ENCODE peak calls at places on chromosomes 5 and 9, in seven cellular contexts. Y is cerebellar cortex, V is NCI-H2081, Z is Right ventricle myocardium superior, W is heart left ventricle, L is AG10803, S is hepatic stellate cell. R is an unnamed sample.

GRCh38 chr9:111037744-111038335 is 430 bp downstream of the LPAR1 start:
- DNase-seq in Z (peak; percentile 55), S (peak; percentile 20), V (no peak), W (peak; percentile 70), Y (no peak), L (peak; percentile 40), R (peak; percentile 46)

GRCh38 chr9:125430611-125431305 is 169.1 kb downstream of the GAPVD1 start:
- DNase-seq in Z (peak; percentile 8), Y (no peak), L (no peak), W (no peak), S (no peak), V (no peak), R (no peak)

GRCh38 chr5:52339285-52339684 is 448.4 kb upstream of the ITGA1 start:
- DNase-seq in Y (no peak), S (no peak), Z (no peak), V (no peak), W (no peak), L (no peak), R (no peak)

GRCh38 chr9:124452841-124453585 is 2.8 kb downstream of the ADGRD2 start:
- DNase-seq in Z (no peak), Y (no peak), L (no peak), W (no peak), S (no peak), V (no peak), R (no peak)

GRCh38 chr5:310941-311434 is 10.5 kb upstream of the AHRR start:
- DNase-seq in L (no peak), S (no peak), Y (no peak), V (no peak), Z (no peak), W (no peak), R (no peak)

GRCh38 chr9:129889461-129889935 is 54.2 kb downstream of the USP20 start:
- DNase-seq in Z (no peak), V (no peak), Y (no peak), W (no peak), S (no peak), L (no peak), R (no peak)

GRCh38 chr9:71279188-71279739 is 157.8 kb upstream of the TRPM3 start:
- DNase-seq in L (no peak), Z (no peak), V (no peak), W (no peak), Y (no peak), S (no peak), R (peak; percentile 71)

GRCh38 chr9:134647359-134648115 is 5.9 kb downstream of the COL5A1 start:
- DNase-seq in W (peak; percentile 50), Y (no peak), L (no peak), S (no peak), V (no peak), Z (no peak), R (no peak)

GRCh38 chr9:110958846-110959245 is 79.4 kb downstream of the LPAR1 start:
- DNase-seq in Y (no peak), L (no peak), V (no peak), S (no peak), W (no peak), Z (no peak), R (no peak)

GRCh38 chr5:119036101-119036762 is 34.7 kb upstream of the DMXL1 start:
- DNase-seq in W (no peak), Y (no peak), S (peak; percentile 58), V (no peak), L (peak; percentile 56), Z (no peak), R (no peak)

GRCh38 chr9:35994959-35995358 is 37.0 kb upstream of the OR2S2 start:
- DNase-seq in V (no peak), S (no peak), L (no peak), Y (no peak), Z (no peak), W (no peak), R (no peak)

GRCh38 chr5:132313378-132313777 is 19.2 kb downstream of the SLC22A4 start:
- DNase-seq in S (no peak), L (peak; percentile 91), V (no peak), Y (no peak), Z (no peak), W (no peak), R (no peak)

GRCh38 chr9:88992556-88992955 is 1.3 kb downstream of the S1PR3 start:
- DNase-seq in Y (no peak), L (no peak), V (no peak), Z (no peak), W (no peak), S (no peak), R (peak; percentile 19)

GRCh38 chr5:143008809-143009521 is 238.8 kb downstream of the ARHGAP26 start:
- DNase-seq in V (no peak), Z (no peak), Y (no peak), L (peak; percentile 93), W (no peak), S (peak; percentile 37), R (no peak)